ENCODE peak calls at places on chromosomes 2 and 18, in four cellular contexts. S, M, D and Q are unnamed samples.

GRCh38 chr18:80157708-80158343 is 48.8 kb downstream of the ADNP2 start:
- DNase-seq in D (peak), S (peak), M (peak), Q (no peak)

GRCh38 chr2:15967415-15968279 is 27.3 kb downstream of the MYCN start:
- DNase-seq in D (no peak), M (no peak), S (no peak), Q (no peak)

GRCh38 chr18:67425724-67426123 is 90.8 kb downstream of the DSEL start:
- DNase-seq in M (no peak), S (no peak), D (no peak), Q (no peak)

GRCh38 chr18:45449761-45450227 is 165.5 kb upstream of the SLC14A2 start:
- DNase-seq in S (no peak), M (no peak), D (no peak), Q (no peak)

GRCh38 chr2:50606860-50607259 is 425.1 kb downstream of the NRXN1 start:
- DNase-seq in S (no peak), D (no peak), M (no peak), Q (no peak)

GRCh38 chr18:35029103-35029502 is 12.1 kb upstream of the MAPRE2 start:
- DNase-seq in M (no peak), D (no peak), S (no peak), Q (no peak)

GRCh38 chr18:7084080-7084765 is 33.4 kb downstream of the LAMA1 start:
- DNase-seq in S (peak), M (no peak), D (no peak), Q (no peak)

GRCh38 chr2:8525236-8525581 is 156.6 kb upstream of the ID2 start:
- DNase-seq in S (no peak), D (no peak), M (no peak), Q (no peak)

GRCh38 chr2:68730828-68731227 is 3.8 kb upstream of the ARHGAP25 start:
- DNase-seq in M (no peak), D (no peak), S (no peak), Q (no peak)

GRCh38 chr18:75062297-75062886 is 146.5 kb downstream of the PTGR3 start:
- DNase-seq in S (no peak), M (no peak), D (no peak), Q (no peak)

GRCh38 chr2:96539215-96539920 is 2.8 kb downstream of the ARID5A start:
- DNase-seq in M (no peak), S (no peak), D (no peak), Q (no peak)

GRCh38 chr2:237455764-237456163 is 31.3 kb upstream of the MLPH start:
- DNase-seq in S (peak), D (no peak), M (no peak), Q (no peak)

GRCh38 chr2:22110244-22110651 is 986.5 kb downstream of the TDRD15 start:
- DNase-seq in D (no peak), M (no peak), S (no peak), Q (no peak)

GRCh38 chr2:97740590-97741182 is 27.3 kb downstream of the ZAP70 start:
- DNase-seq in S (no peak), D (peak), M (peak), Q (peak)

GRCh38 chr2:70893186-70893585 is 42.5 kb upstream of the ATP6V1B1 start:
- DNase-seq in M (no peak), S (no peak), D (no peak), Q (no peak)

GRCh38 chr2:203759692-203760365 is 53.4 kb downstream of the CD28 start:
- DNase-seq in M (no peak), S (no peak), D (no peak), Q (no peak)

GRCh38 chr2:112794131-112794733 is 9.9 kb upstream of the IL1A start:
- DNase-seq in M (peak), S (no peak), D (peak), Q (no peak)

GRCh38 chr2:149039213-149039724 is 770 bp downstream of the LYPD6B start:
- DNase-seq in S (no peak), D (no peak), M (no peak), Q (no peak)

GRCh38 chr2:64212801-64213321 is 68.6 kb upstream of the PELI1 start:
- DNase-seq in D (no peak), S (peak), M (peak), Q (no peak)

GRCh38 chr2:173874899-173875247 is 90.3 kb downstream of the SP3 start:
- DNase-seq in D (no peak), M (no peak), S (peak), Q (no peak)

GRCh38 chr2:104923665-104924064 is 69.8 kb downstream of the POU3F3 start:
- DNase-seq in D (no peak), M (no peak), S (no peak), Q (no peak)

GRCh38 chr2:8593239-8593638 is 88.6 kb upstream of the ID2 start:
- DNase-seq in M (no peak), D (no peak), S (no peak), Q (no peak)

GRCh38 chr2:107374261-107374660 is 452.4 kb upstream of the RGPD4 start:
- DNase-seq in M (no peak), D (no peak), S (no peak), Q (no peak)

GRCh38 chr18:1020731-1021344 is 116.2 kb downstream of the ADCYAP1 start:
- DNase-seq in D (no peak), S (no peak), M (no peak), Q (no peak)

GRCh38 chr18:5295231-5295920 is at the start of gene ZBTB14:
- DNase-seq in M (peak), S (no peak), D (peak), Q (peak)

GRCh38 chr2:211144078-211144477 is 587.7 kb downstream of the CPS1 start:
- DNase-seq in S (no peak), D (no peak), M (no peak), Q (no peak)

GRCh38 chr2:44170337-44170736 is 1.7 kb downstream of the PPM1B start:
- DNase-seq in S (no peak), M (no peak), D (no peak), Q (no peak)

GRCh38 chr2:232513389-232513788 is 6.8 kb upstream of the PRSS56 start:
- DNase-seq in M (no peak), S (no peak), D (no peak), Q (no peak)

GRCh38 chr2:197307933-197308521 is 2.6 kb downstream of the ANKRD44 start:
- DNase-seq in M (no peak), S (no peak), D (no peak), Q (no peak)

GRCh38 chr2:67476808-67477790 is 80.0 kb downstream of the ETAA1 start:
- DNase-seq in S (no peak), D (no peak), M (peak), Q (no peak)

GRCh38 chr2:14722919-14723559 is 90.5 kb downstream of the LRATD1 start:
- DNase-seq in M (no peak), D (no peak), S (no peak), Q (no peak)

GRCh38 chr18:58525517-58525916 is 103.4 kb downstream of the ALPK2 start:
- DNase-seq in S (peak), D (no peak), M (no peak), Q (no peak)

GRCh38 chr2:104929663-104930062 is 75.7 kb downstream of the POU3F3 start:
- DNase-seq in M (no peak), D (no peak), S (no peak), Q (no peak)

GRCh38 chr2:143977356-143977755 is 542.6 kb downstream of the ZEB2 start:
- DNase-seq in D (no peak), S (no peak), M (no peak), Q (no peak)

GRCh38 chr2:239289545-239289944 is 111.3 kb downstream of the HDAC4 start:
- DNase-seq in S (no peak), D (no peak), M (no peak), Q (no peak)

GRCh38 chr2:99863236-99863913 is 279.0 kb downstream of the AFF3 start:
- DNase-seq in M (no peak), D (no peak), S (no peak), Q (no peak)

GRCh38 chr2:16425462-16426336 is 239.9 kb downstream of the CYRIA start:
- DNase-seq in S (no peak), D (no peak), M (no peak), Q (no peak)

GRCh38 chr18:65620076-65620696 is 130.6 kb upstream of the CDH7 start:
- DNase-seq in S (no peak), M (no peak), D (no peak), Q (no peak)

GRCh38 chr2:85745619-85746018 is 8.2 kb upstream of the ATOH8 start:
- DNase-seq in D (no peak), M (no peak), S (no peak), Q (no peak)
- TF ChIP-seq SPI1 in D (no peak), M (no peak), S (no peak), Q (no peak)

GRCh38 chr18:23355206-23355605 is 97.9 kb upstream of the RIOK3 start:
- DNase-seq in S (no peak), D (no peak), M (no peak), Q (no peak)

GRCh38 chr18:23353459-23353858 is 99.6 kb upstream of the RIOK3 start:
- DNase-seq in D (no peak), M (no peak), S (peak), Q (no peak)

GRCh38 chr18:23356416-23356815 is 96.7 kb upstream of the RIOK3 start:
- DNase-seq in M (no peak), S (no peak), D (no peak), Q (no peak)

GRCh38 chr18:23356915-23357421 is 96.1 kb upstream of the RIOK3 start:
- DNase-seq in M (no peak), D (no peak), S (no peak), Q (no peak)

DNA sequence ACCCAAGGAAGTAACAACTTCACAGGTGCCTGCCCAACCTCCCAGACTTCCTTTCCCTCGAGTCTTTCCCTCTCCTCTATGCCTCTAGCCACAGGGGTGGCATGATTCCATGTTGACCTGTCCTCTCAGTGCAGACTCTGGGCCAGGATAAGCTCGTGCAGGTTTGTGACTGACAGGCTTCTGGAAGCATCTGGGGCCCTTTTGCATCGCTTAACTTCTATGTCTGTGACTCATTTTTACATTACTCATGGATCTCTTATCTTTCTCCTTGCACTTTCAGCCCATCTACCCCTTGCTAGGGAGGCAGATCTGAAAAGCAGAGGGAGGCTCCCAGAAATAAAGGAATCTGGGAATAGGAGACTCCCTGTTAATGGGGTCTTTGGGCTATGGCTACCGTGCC is 98.5 kb upstream of the RIOK3 start:
- DNase-seq in D (no peak), M (peak), S (no peak), Q (no peak)
- TF ChIP-seq SPI1 in D (no peak), M (no peak), S (no peak), Q (no peak)

GRCh38 chr2:218876562-218877219 is 4.0 kb upstream of the WNT10A start:
- DNase-seq in S (peak), M (peak), D (no peak), Q (no peak)
- TF ChIP-seq SPI1 in S (no peak), M (no peak), D (no peak), Q (no peak)

GRCh38 chr2:172512810-172513523 is 42.9 kb upstream of the PDK1 start:
- DNase-seq in S (no peak), M (no peak), D (no peak), Q (no peak)

GRCh38 chr2:172510582-172510981 is 45.3 kb upstream of the PDK1 start:
- DNase-seq in M (no peak), D (no peak), S (no peak), Q (no peak)

GRCh38 chr2:172513524-172513900 is 42.4 kb upstream of the PDK1 start:
- DNase-seq in S (no peak), D (peak), M (no peak), Q (no peak)

GRCh38 chr2:172507199-172507598 is 48.7 kb upstream of the PDK1 start:
- DNase-seq in S (no peak), M (no peak), D (no peak), Q (no peak)

DNA sequence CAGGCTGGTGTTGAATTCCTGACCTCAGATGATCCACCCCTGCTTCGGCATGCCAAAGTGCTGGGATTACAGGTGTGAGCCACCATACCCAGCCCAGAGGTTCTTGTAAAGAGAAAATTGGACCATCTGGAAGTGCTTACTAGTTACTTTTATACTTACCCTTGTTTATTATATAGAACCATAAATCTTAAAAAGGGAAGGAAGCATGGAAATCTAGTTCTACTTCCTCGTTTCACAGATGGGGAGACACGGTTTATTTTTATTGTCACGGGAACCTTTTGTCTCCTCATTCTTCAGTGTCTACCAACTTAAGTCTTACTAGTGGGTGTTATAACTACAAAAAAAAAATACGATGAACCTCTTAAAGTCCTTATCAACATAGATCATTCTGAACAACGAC is 45.8 kb upstream of the PDK1 start:
- DNase-seq in S (no peak), M (no peak), D (no peak), Q (no peak)
- TF ChIP-seq SPI1 in S (no peak), M (no peak), D (peak), Q (no peak)

GRCh38 chr18:60568211-60568610 is 195.6 kb upstream of the MC4R start:
- DNase-seq in M (no peak), S (no peak), D (peak), Q (no peak)
- TF ChIP-seq SPI1 in M (no peak), S (no peak), D (no peak), Q (no peak)

GRCh38 chr18:73780218-73780617 is 367.4 kb downstream of the FBXO15 start:
- DNase-seq in M (no peak), S (no peak), D (no peak), Q (no peak)

GRCh38 chr18:73778052-73778395 is 369.6 kb downstream of the FBXO15 start:
- DNase-seq in M (no peak), S (no peak), D (no peak), Q (no peak)

GRCh38 chr18:73777356-73778051 is 370.1 kb downstream of the FBXO15 start:
- DNase-seq in D (no peak), M (no peak), S (no peak), Q (no peak)

GRCh38 chr18:73774836-73775509 is 372.7 kb downstream of the FBXO15 start:
- DNase-seq in M (no peak), D (no peak), S (no peak), Q (no peak)
- TF ChIP-seq SPI1 in M (no peak), D (no peak), S (no peak), Q (no peak)

GRCh38 chr2:212628586-212628985 is 90.0 kb upstream of the ERBB4 start:
- DNase-seq in M (no peak), D (no peak), S (no peak), Q (no peak)

DNA sequence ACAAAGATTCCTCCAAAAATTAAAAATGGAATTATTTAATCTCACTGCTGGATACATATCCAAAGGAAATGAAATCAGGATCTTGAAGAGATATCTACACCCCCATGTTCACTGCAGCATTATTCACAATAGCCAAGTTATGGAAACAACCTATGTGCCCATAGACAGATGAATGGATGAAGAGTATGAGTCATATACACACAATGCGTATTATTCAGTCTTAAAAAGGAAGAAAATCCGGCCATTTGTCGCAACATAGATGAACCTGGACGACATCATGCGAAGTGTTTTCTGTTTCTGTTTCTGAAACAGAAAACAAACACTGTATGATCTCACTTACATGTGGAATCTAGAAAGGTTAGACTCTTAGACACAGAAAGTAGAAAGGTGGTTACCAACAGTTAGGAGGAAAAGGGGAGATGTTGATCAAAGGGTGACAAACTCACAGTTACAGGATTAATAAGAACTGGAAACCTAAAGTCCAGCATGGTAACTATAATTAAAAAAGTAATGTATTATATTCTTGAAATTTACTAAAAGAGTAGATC is 87.8 kb upstream of the ERBB4 start:
- DNase-seq in D (no peak), S (no peak), M (no peak), Q (no peak)
- TF ChIP-seq SPI1 in D (no peak), S (no peak), M (no peak), Q (no peak)

GRCh38 chr2:190023860-190024259 is 38.7 kb downstream of the MSTN start:
- DNase-seq in D (no peak), M (peak), S (no peak), Q (no peak)
- TF ChIP-seq SPI1 in D (no peak), M (no peak), S (no peak), Q (no peak)

GRCh38 chr18:62710417-62710816 is 4.9 kb upstream of the PHLPP1 start:
- DNase-seq in S (no peak), M (no peak), D (no peak), Q (no peak)
- TF ChIP-seq SPI1 in S (no peak), M (no peak), D (no peak), Q (no peak)

GRCh38 chr2:26562811-26563645 is 78.1 kb downstream of the CIB4 start:
- DNase-seq in S (no peak), M (no peak), D (no peak), Q (no peak)
- TF ChIP-seq SPI1 in S (no peak), M (no peak), D (no peak), Q (no peak)